ENCODE peak calls at places on chromosomes 5 and 9, in seven cellular contexts. E is kidney glomerular epithelial cell, R is AG08395, Y is foreskin fibroblast, U is uterus, Z is posterior cingulate gyrus, H is EH. G is an unnamed sample.

GRCh38 chr5:157543825-157544622 is 31.6 kb downstream of the ADAM19 start:
- DNase-seq in E (no peak), R (no peak), Y (no peak), U (peak), Z (no peak), H (peak), G (no peak)

GRCh38 chr5:141879941-141880738 is 1.9 kb upstream of the PCDH1 start:
- DNase-seq in E (no peak), R (no peak), Y (no peak), U (peak), Z (peak), H (no peak), G (no peak)

GRCh38 chr5:110925916-110926315 is 145.6 kb upstream of the TSLP start:
- DNase-seq in E (no peak), R (no peak), Y (no peak), U (no peak), Z (no peak), H (no peak), G (no peak)

GRCh38 chr5:72248352-72249032 is 71.5 kb downstream of the MRPS27 start:
- DNase-seq in E (peak), R (peak), Y (peak), U (peak), Z (no peak), H (peak), G (no peak)

GRCh38 chr5:132019337-132019736 is 7.9 kb upstream of the ACSL6 start:
- DNase-seq in E (no peak), R (no peak), Y (no peak), U (no peak), Z (no peak), H (no peak), G (no peak)

GRCh38 chr9:82498918-82499317 is 510.3 kb downstream of the SPATA31D1 start:
- DNase-seq in E (no peak), R (no peak), Y (no peak), U (no peak), Z (no peak), H (no peak), G (no peak)

GRCh38 chr9:34556951-34557350 is 32.6 kb downstream of the CNTFR start:
- DNase-seq in E (no peak), R (no peak), Y (no peak), U (no peak), Z (no peak), H (no peak), G (no peak)

GRCh38 chr5:32684261-32684660 is 26.9 kb upstream of the NPR3 start:
- DNase-seq in E (no peak), R (no peak), Y (no peak), U (no peak), Z (no peak), H (no peak), G (no peak)

GRCh38 chr5:149447373-149448367 is 68.6 kb upstream of the IL17B start:
- DNase-seq in E (no peak), R (no peak), Y (no peak), U (no peak), Z (peak), H (no peak), G (no peak)

GRCh38 chr9:88534456-88535225 is at the start of gene NXNL2:
- DNase-seq in E (peak), R (peak), Y (peak), U (peak), Z (peak), H (peak), G (peak)

GRCh38 chr9:133114451-133114885 is 6.6 kb downstream of the RALGDS start:
- DNase-seq in E (no peak), R (peak), Y (peak), U (peak), Z (peak), H (peak), G (peak)

GRCh38 chr5:138305797-138306196 is 25.8 kb downstream of the CDC25C start:
- DNase-seq in E (no peak), R (no peak), Y (no peak), U (no peak), Z (no peak), H (peak), G (peak)

GRCh38 chr9:38023661-38024035 is 45.4 kb downstream of the SHB start:
- DNase-seq in E (no peak), R (no peak), Y (no peak), U (no peak), Z (no peak), H (no peak), G (no peak)

GRCh38 chr5:144972317-144972716 is 801.6 kb downstream of the KCTD16 start:
- DNase-seq in E (peak), R (no peak), Y (no peak), U (no peak), Z (no peak), H (peak), G (no peak)

GRCh38 chr9:114403153-114403756 is 15.5 kb upstream of the AKNA start:
- DNase-seq in E (no peak), R (no peak), Y (no peak), U (no peak), Z (no peak), H (no peak), G (no peak)

GRCh38 chr9:78668148-78668825 is 371.4 kb downstream of the PSAT1 start:
- DNase-seq in E (peak), R (no peak), Y (no peak), U (no peak), Z (no peak), H (no peak), G (no peak)

GRCh38 chr5:165560641-165561040 is 2055.2 kb downstream of the MAT2B start:
- DNase-seq in E (no peak), R (no peak), Y (no peak), U (no peak), Z (no peak), H (no peak), G (no peak)

GRCh38 chr5:179344301-179345178 is 721 bp downstream of the ADAMTS2 start:
- DNase-seq in E (no peak), R (peak), Y (no peak), U (no peak), Z (no peak), H (peak), G (no peak)

GRCh38 chr5:53603009-53603687 is 42.7 kb downstream of the NDUFS4 start:
- DNase-seq in E (no peak), R (peak), Y (no peak), U (no peak), Z (no peak), H (no peak), G (no peak)

GRCh38 chr9:109894921-109895758 is 115.1 kb downstream of the PALM2AKAP2 start:
- DNase-seq in E (no peak), R (peak), Y (peak), U (no peak), Z (no peak), H (peak), G (peak)

GRCh38 chr9:12770261-12770660 is 4.6 kb upstream of the LURAP1L start:
- DNase-seq in E (no peak), R (no peak), Y (no peak), U (no peak), Z (no peak), H (no peak), G (no peak)

GRCh38 chr9:129945314-129945713 is 97.7 kb downstream of the FNBP1 start:
- DNase-seq in E (no peak), R (no peak), Y (no peak), U (no peak), Z (no peak), H (peak), G (no peak)

GRCh38 chr9:26689041-26689440 is 203.6 kb downstream of the CAAP1 start:
- DNase-seq in E (no peak), R (no peak), Y (no peak), U (no peak), Z (no peak), H (no peak), G (no peak)

GRCh38 chr5:53381-54174 is 38.4 kb upstream of the PLEKHG4B start:
- DNase-seq in E (no peak), R (no peak), Y (no peak), U (no peak), Z (peak), H (peak), G (no peak)

GRCh38 chr5:83718195-83718825 is 2.3 kb downstream of the HAPLN1 start:
- DNase-seq in E (peak), R (peak), Y (peak), U (no peak), Z (no peak), H (peak), G (no peak)

GRCh38 chr9:98341157-98342102 is 86.0 kb upstream of the TBC1D2 start:
- DNase-seq in E (no peak), R (no peak), Y (no peak), U (no peak), Z (peak), H (no peak), G (no peak)

GRCh38 chr5:180527659-180528058 is 33.5 kb downstream of the CNOT6 start:
- DNase-seq in E (no peak), R (no peak), Y (no peak), U (no peak), Z (no peak), H (no peak), G (no peak)

GRCh38 chr5:161544350-161544765 is 2.2 kb downstream of the GABRB2 start:
- DNase-seq in E (peak), R (peak), Y (no peak), U (no peak), Z (peak), H (peak), G (no peak)

GRCh38 chr9:122336836-122337560 is 33.8 kb upstream of the PTGS1 start:
- DNase-seq in E (no peak), R (no peak), Y (no peak), U (no peak), Z (peak), H (no peak), G (no peak)

GRCh38 chr5:75734913-75735789 is 17.9 kb upstream of the POC5 start:
- DNase-seq in E (peak), R (peak), Y (peak), U (no peak), Z (no peak), H (peak), G (no peak)

GRCh38 chr9:10045598-10045997 is 567.2 kb downstream of the PTPRD start:
- DNase-seq in E (peak), R (no peak), Y (no peak), U (no peak), Z (no peak), H (no peak), G (no peak)

GRCh38 chr5:92956886-92957285 is 624.1 kb downstream of the NR2F1-AS1 start:
- DNase-seq in E (no peak), R (no peak), Y (no peak), U (no peak), Z (no peak), H (no peak), G (no peak)

GRCh38 chr5:132807163-132807838 is 5.8 kb upstream of the SOWAHA start:
- DNase-seq in E (no peak), R (no peak), Y (no peak), U (no peak), Z (no peak), H (peak), G (no peak)

G was measured in heart right ventricle.